ENCODE peak calls at places on chromosomes 1 and 21, in five cellular contexts. W is stimulated activated CD4-positive, alpha-beta T cell treated with anti-CD3 and anti-CD28 coated beads, Interleukin-4, amount 100 ng/mL, for 24 hours; P is myocyte; K is mucosa of descending colon; D is iris pigment epithelial cell. N is an unnamed sample.

GRCh38 chr21:20943476-20944085 is 54.6 kb upstream of the NCAM2 start:
- DNase-seq in W (no peak), D (no peak), P (no peak), K (no peak), N (no peak)

GRCh38 chr1:206004821-206005220 is 1.6 kb upstream of the RAB7B start:
- DNase-seq in K (no peak), D (no peak), P (no peak), W (no peak), N (no peak)

GRCh38 chr1:22039594-22040347 is 12.7 kb upstream of the CDC42 start:
- DNase-seq in D (peak; percentile 45), W (peak; percentile 87), K (peak; percentile 89), P (no peak), N (peak; percentile 72)

GRCh38 chr1:205481629-205482071 is 22.8 kb upstream of the CDK18 start:
- DNase-seq in D (peak; percentile 54), W (no peak), K (no peak), P (peak; percentile 34), N (no peak)

GRCh38 chr1:230031131-230031530 is 35.9 kb upstream of the GALNT2 start:
- DNase-seq in K (no peak), W (no peak), P (no peak), D (peak; percentile 24), N (peak; percentile 34)

GRCh38 chr1:19445417-19446342 is 39.7 kb downstream of the CAPZB start:
- DNase-seq in K (no peak), P (no peak), D (no peak), W (no peak), N (peak; percentile 92)

GRCh38 chr1:3756394-3756793 is 4.1 kb downstream of the CCDC27 start:
- DNase-seq in D (no peak), P (no peak), W (no peak), K (no peak), N (no peak)

GRCh38 chr1:77014396-77014795 is 147.1 kb downstream of the ST6GALNAC5 start:
- DNase-seq in W (no peak), K (no peak), P (peak; percentile 49), D (peak; percentile 16), N (no peak)

GRCh38 chr1:23167353-23168078 is 1.1 kb downstream of the LUZP1 start:
- DNase-seq in P (peak; percentile 83), W (peak; percentile 27), K (peak; percentile 69), D (peak; percentile 72), N (peak; percentile 40)